ENCODE peak calls at places on chromosomes 2 and 18, in eight cellular contexts. D is amygdala; A is CD4-positive, alpha-beta T cell; M is EH; Y is NCI-H748 treated with DMSO at 0.1 percent for 48 hours; Q is NCI-H774; L is activated naive CD4-positive, alpha-beta T cell; J is GM04504. V is an unnamed sample.

GRCh38 chr18:24504401-24504800 is 44.0 kb downstream of the HRH4 start:
- DNase-seq in D (no peak), A (no peak), M (no peak), Y (no peak), Q (no peak), L (no peak), J (no peak), V (no peak)

GRCh38 chr2:237643066-237643465 is 15.7 kb downstream of the LRRFIP1 start:
- DNase-seq in D (no peak), A (no peak), M (no peak), Y (no peak), Q (no peak), L (no peak), J (no peak), V (no peak)

GRCh38 chr18:56191334-56191733 is 447.1 kb downstream of the TXNL1 start:
- DNase-seq in D (no peak), A (no peak), M (no peak), Y (no peak), Q (no peak), L (no peak), J (no peak), V (no peak)

GRCh38 chr2:241842620-241843211 is 16.0 kb downstream of the PDCD1 start:
- DNase-seq in D (no peak), A (no peak), M (no peak), Y (no peak), Q (no peak), L (no peak), J (no peak), V (no peak)

GRCh38 chr18:49510393-49511115 is 23.5 kb upstream of the C18orf32 start:
- DNase-seq in D (peak), A (peak), M (peak), Y (peak), Q (peak), L (no peak), J (no peak), V (peak)

GRCh38 chr2:9297807-9298206 is 91.2 kb downstream of the ASAP2 start:
- DNase-seq in D (peak), A (no peak), M (no peak), Y (no peak), Q (no peak), L (no peak), J (no peak), V (no peak)

GRCh38 chr2:41434991-41435390 is 612.8 kb upstream of the PKDCC start:
- DNase-seq in D (no peak), A (no peak), M (no peak), Y (no peak), Q (no peak), L (no peak), J (no peak), V (no peak)

GRCh38 chr2:74515271-74516069 is 1.2 kb downstream of the TLX2 start:
- DNase-seq in D (no peak), A (no peak), M (no peak), Y (no peak), Q (no peak), L (no peak), J (no peak), V (no peak)

GRCh38 chr2:71190959-71191943 is 35.7 kb downstream of the PAIP2B start:
- DNase-seq in D (peak), A (no peak), M (peak), Y (no peak), Q (no peak), L (no peak), J (peak), V (no peak)

GRCh38 chr2:231396058-231396821 is 730 bp downstream of the B3GNT7 start:
- DNase-seq in D (no peak), A (no peak), M (no peak), Y (no peak), Q (no peak), L (no peak), J (no peak), V (no peak)